ENCODE peak calls at places on chromosomes 11 and 22, in nine cellular contexts. W, G, A, K, H, S, C, D and T are unnamed samples.

GRCh38 chr22:23180301-23180892 is at the start of gene BCR:
- DNase-seq in W (no peak), G (peak), A (peak), K (peak), H (peak), S (peak), C (peak), D (peak), T (peak)

GRCh38 chr11:63510360-63511130 is 4.7 kb downstream of the LGALS12 start:
- DNase-seq in W (no peak), G (no peak), A (no peak), K (no peak), H (no peak), S (no peak), C (no peak), D (no peak), T (peak)

GRCh38 chr11:47413908-47414684 is 5.7 kb downstream of the SLC39A13 start:
- DNase-seq in W (no peak), G (no peak), A (no peak), K (no peak), H (no peak), S (peak), C (peak), D (no peak), T (no peak)

GRCh38 chr22:49323751-49324415 is 503.8 kb downstream of the BRD1 start:
- DNase-seq in W (peak), G (no peak), A (no peak), K (no peak), H (no peak), S (no peak), C (no peak), D (no peak), T (no peak)

GRCh38 chr11:83191491-83191890 is 2.0 kb upstream of the ANKRD42 start:
- DNase-seq in W (no peak), G (no peak), A (no peak), K (no peak), H (no peak), S (no peak), C (no peak), D (no peak), T (no peak)

GRCh38 chr22:45090364-45090960 is 73.3 kb upstream of the NUP50 start:
- DNase-seq in W (peak), G (peak), A (peak), K (peak), H (no peak), S (peak), C (peak), D (no peak), T (peak)

GRCh38 chr22:50209893-50210292 is 9.1 kb downstream of the SELENOO start:
- DNase-seq in W (no peak), G (peak), A (peak), K (peak), H (peak), S (peak), C (peak), D (peak), T (peak)

GRCh38 chr22:32590556-32590955 is 115.9 kb downstream of the FBXO7 start:
- DNase-seq in W (no peak), G (no peak), A (peak), K (no peak), H (no peak), S (peak), C (peak), D (peak), T (no peak)

GRCh38 chr11:16173798-16174197 is 182.5 kb downstream of the SOX6 start:
- DNase-seq in W (no peak), G (no peak), A (no peak), K (no peak), H (no peak), S (no peak), C (no peak), D (no peak), T (no peak)

GRCh38 chr11:90329043-90329442 is 106.2 kb upstream of the CHORDC1 start:
- DNase-seq in W (no peak), G (no peak), A (no peak), K (no peak), H (no peak), S (no peak), C (no peak), D (no peak), T (no peak)

GRCh38 chr22:26888887-26889286 is 231.5 kb downstream of the MIAT start:
- DNase-seq in W (no peak), G (no peak), A (no peak), K (no peak), H (no peak), S (peak), C (no peak), D (no peak), T (no peak)

GRCh38 chr11:85723088-85723487 is 37.1 kb upstream of the CCDC89 start:
- DNase-seq in W (no peak), G (no peak), A (peak), K (no peak), H (no peak), S (no peak), C (no peak), D (peak), T (no peak)

GRCh38 chr11:107785401-107785800 is 73.2 kb downstream of the SLC35F2 start:
- DNase-seq in W (no peak), G (no peak), A (no peak), K (no peak), H (no peak), S (peak), C (peak), D (no peak), T (no peak)

GRCh38 chr22:47626428-47627390 is 864.3 kb downstream of the TBC1D22A start:
- DNase-seq in W (no peak), G (no peak), A (peak), K (peak), H (peak), S (no peak), C (no peak), D (no peak), T (no peak)

GRCh38 chr22:37198290-37199102 is 10.4 kb upstream of the C1QTNF6 start:
- DNase-seq in W (peak), G (peak), A (peak), K (peak), H (peak), S (peak), C (peak), D (peak), T (peak)

DNA sequence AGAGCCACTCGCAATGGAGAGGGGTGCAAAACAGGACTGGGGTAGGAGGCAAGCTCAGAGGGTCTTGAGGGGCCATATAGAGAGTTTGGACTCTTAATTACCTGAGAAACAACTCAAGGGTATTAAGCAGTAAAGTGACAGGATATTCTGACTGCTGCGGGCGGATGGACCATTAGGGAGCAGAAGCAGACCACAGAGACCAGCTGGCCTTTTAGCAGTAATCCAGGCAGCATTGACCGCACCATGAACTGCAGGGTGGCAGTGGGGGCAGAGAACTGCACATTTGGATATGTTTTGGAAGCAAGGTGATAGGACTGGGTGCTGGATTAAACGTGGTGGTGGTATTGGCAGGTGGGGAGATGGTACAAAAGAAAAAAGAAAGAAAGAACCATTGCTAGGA is 125.3 kb downstream of the DBX1 start:
- DNase-seq in W (no peak), G (no peak), A (no peak), K (no peak), H (no peak), S (no peak), C (no peak), D (no peak), T (no peak)
- H3K4me2 ChIP-seq in W (no peak), G (no peak), A (no peak), K (peak), H (no peak), S (no peak), C (no peak), D (no peak), T (no peak)

GRCh38 chr11:112593440-112593839 is 332.8 kb upstream of the PLET1 start:
- DNase-seq in W (no peak), G (no peak), A (no peak), K (no peak), H (no peak), S (no peak), C (no peak), D (no peak), T (no peak)
- H3K4me2 ChIP-seq in W (no peak), G (no peak), A (no peak), K (no peak), H (no peak), S (no peak), C (no peak), D (no peak), T (no peak)

GRCh38 chr11:111923351-111923788 is 4.7 kb downstream of the C11orf52 start:
- DNase-seq in W (no peak), G (no peak), A (no peak), K (no peak), H (no peak), S (peak), C (peak), D (no peak), T (no peak)
- H3K4me2 ChIP-seq in W (no peak), G (no peak), A (no peak), K (peak), H (no peak), S (peak), C (peak), D (no peak), T (peak)

DNA sequence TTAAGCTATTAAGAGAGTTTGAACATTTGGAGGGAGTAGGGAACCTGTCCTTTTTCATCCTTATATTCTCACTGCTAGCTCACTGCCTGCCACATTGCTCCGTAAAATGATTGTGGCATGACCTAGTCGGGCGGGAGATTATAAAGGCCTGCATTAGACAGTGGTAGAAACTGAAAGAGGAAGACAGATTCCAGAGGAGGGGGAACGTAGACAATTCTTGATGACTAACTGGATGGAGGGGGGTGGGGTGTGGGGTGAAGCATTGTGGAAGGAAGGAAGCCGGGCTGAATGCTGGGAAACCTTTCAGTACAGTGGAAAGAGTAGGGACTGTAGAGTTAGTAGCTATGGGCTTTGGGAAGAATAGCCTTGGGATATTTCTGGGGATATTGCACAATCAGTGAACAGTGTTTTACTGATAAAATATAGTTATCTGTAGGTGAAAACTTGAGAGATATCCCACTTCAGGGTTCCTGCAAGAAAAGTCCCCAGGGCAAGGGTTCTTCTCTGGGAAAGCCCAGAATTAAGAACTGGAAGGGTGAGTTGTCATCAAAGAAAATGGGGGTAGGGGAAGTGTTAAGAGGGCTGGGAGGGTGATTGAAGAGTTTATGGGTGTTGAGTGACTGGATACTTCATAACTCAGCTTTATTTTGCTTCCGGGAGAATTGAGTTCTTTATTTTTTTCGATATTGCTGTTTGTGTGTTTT is 2.1 kb downstream of the MED15 start:
- DNase-seq in W (no peak), G (peak), A (peak), K (peak), H (peak), S (peak), C (peak), D (peak), T (peak)
- H3K4me2 ChIP-seq in W (peak), G (peak), A (peak), K (peak), H (peak), S (peak), C (peak), D (peak), T (peak)

DNA sequence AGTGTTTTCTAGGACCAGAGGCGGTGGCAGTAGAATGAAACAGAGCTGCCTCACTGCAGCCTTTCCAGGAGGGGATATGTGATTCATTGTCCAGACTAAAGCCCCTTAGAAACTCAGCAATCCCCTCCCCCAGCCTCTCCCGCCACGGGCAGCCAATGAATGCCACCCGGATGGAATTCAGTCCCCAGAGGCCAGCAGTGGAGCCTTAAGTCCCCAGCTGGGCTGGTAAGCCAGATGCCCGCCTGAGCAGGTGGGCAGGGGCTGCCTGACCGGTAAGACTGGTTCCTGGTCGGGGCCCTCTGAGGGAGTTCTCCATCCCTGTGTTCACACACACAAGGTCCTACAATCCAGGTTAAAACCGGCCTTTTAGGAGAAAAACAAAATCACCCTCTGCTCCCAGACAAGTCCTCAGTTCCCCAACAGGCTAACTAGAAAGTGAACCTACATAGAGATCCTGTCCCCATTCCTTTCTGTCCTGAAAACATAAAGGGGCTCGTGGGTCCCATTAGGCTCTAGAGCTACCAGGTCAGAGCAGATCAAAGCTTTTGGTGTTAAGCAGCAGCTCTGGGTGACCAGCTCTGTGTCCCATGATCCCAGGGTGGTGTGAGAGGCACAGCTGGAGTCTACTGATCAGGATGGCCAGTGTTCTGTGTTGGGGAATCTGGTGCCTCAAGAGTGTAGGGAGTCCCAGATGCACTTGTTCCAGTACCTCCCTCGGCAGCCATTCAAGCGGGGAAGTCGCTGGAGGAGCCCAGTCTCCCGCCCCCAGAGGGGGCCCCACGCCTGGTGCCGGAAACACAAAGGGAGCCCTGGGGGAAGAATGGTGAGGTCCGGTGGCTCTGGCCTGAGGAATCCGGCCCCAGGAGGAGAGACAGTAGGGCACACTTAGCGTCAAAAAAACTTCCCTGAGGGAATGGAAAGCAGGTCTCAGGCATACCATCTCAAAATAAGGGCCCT is 2.6 kb downstream of the PATZ1 start:
- DNase-seq in W (peak), G (peak), A (peak), K (no peak), H (peak), S (peak), C (peak), D (peak), T (peak)
- H3K4me2 ChIP-seq in W (peak), G (peak), A (peak), K (peak), H (peak), S (peak), C (peak), D (peak), T (peak)

GRCh38 chr11:114081641-114082414 is 22.3 kb downstream of the ZBTB16 start:
- DNase-seq in W (no peak), G (no peak), A (no peak), K (no peak), H (no peak), S (no peak), C (peak), D (no peak), T (peak)
- H3K4me2 ChIP-seq in W (no peak), G (no peak), A (no peak), K (no peak), H (no peak), S (no peak), C (no peak), D (no peak), T (peak)